ENCODE peak calls at places on chromosome 5, in six cellular contexts. X is progenitor cell of endocrine pancreas, I is choroid plexus epithelial cell, P is right atrium auricular region, H is fibroblast of the aortic adventitia, A is spleen. O is an unnamed sample.

GRCh38 chr5:136080483-136081180 is 51.8 kb downstream of the TGFBI start:
- DNase-seq in X (peak), I (peak), P (peak), H (peak), A (peak), O (no peak)

GRCh38 chr5:4212981-4213819 is 617.6 kb downstream of the IRX1 start:
- DNase-seq in X (no peak), I (no peak), P (no peak), H (no peak), A (no peak), O (no peak)

GRCh38 chr5:100900142-100900795 is 2.8 kb downstream of the ST8SIA4 start:
- DNase-seq in X (no peak), I (peak), P (no peak), H (peak), A (peak), O (no peak)

GRCh38 chr5:93252165-93252564 is 328.9 kb downstream of the NR2F1-AS1 start:
- DNase-seq in X (no peak), I (peak), P (no peak), H (no peak), A (no peak), O (no peak)

GRCh38 chr5:146588331-146588730 is 72.3 kb upstream of the GPR151 start:
- DNase-seq in X (no peak), I (no peak), P (no peak), H (peak), A (no peak), O (no peak)

GRCh38 chr5:176883700-176884570 is 15.2 kb downstream of the HK3 start:
- DNase-seq in X (no peak), I (no peak), P (no peak), H (no peak), A (peak), O (no peak)

GRCh38 chr5:132066871-132067270 is 6.4 kb downstream of the IL3 start:
- DNase-seq in X (no peak), I (no peak), P (no peak), H (no peak), A (peak), O (peak)

GRCh38 chr5:85604378-85604777 is 1013.4 kb upstream of the COX7C start:
- DNase-seq in X (no peak), I (no peak), P (no peak), H (no peak), A (no peak), O (no peak)

GRCh38 chr5:59525957-59526356 is 367.6 kb downstream of the PDE4D start:
- DNase-seq in X (no peak), I (peak), P (no peak), H (no peak), A (no peak), O (no peak)

GRCh38 chr5:150159741-150160179 is 4.1 kb upstream of the PDGFRB start:
- DNase-seq in X (no peak), I (peak), P (peak), H (peak), A (no peak), O (no peak)

GRCh38 chr5:33806736-33807442 is 84.9 kb downstream of the ADAMTS12 start:
- DNase-seq in X (no peak), I (peak), P (no peak), H (peak), A (no peak), O (no peak)

GRCh38 chr5:33824516-33825195 is 67.1 kb downstream of the ADAMTS12 start:
- DNase-seq in X (no peak), I (peak), P (no peak), H (peak), A (no peak), O (no peak)

GRCh38 chr5:37840036-37840909 is at the start of gene GDNF:
- DNase-seq in X (peak), I (peak), P (no peak), H (peak), A (no peak), O (no peak)

GRCh38 chr5:92599217-92599810 is 981.7 kb downstream of the NR2F1-AS1 start:
- DNase-seq in X (no peak), I (no peak), P (no peak), H (peak), A (no peak), O (no peak)

GRCh38 chr5:61001647-61002046 is 56.6 kb downstream of the NDUFAF2 start:
- DNase-seq in X (no peak), I (no peak), P (no peak), H (no peak), A (no peak), O (no peak)

GRCh38 chr5:31844615-31845345 is 205.8 kb downstream of the PDZD2 start:
- DNase-seq in X (no peak), I (no peak), P (no peak), H (no peak), A (no peak), O (no peak)

GRCh38 chr5:32047056-32047455 is 127.1 kb downstream of the GOLPH3 start:
- DNase-seq in X (no peak), I (no peak), P (no peak), H (peak), A (no peak), O (no peak)

GRCh38 chr5:61673007-61673735 is 341.1 kb downstream of the ZSWIM6 start:
- DNase-seq in X (no peak), I (peak), P (no peak), H (peak), A (no peak), O (no peak)

GRCh38 chr5:6729400-6730310 is 16.4 kb downstream of the TENT4A start:
- DNase-seq in X (no peak), I (no peak), P (no peak), H (no peak), A (peak), O (no peak)

GRCh38 chr5:6728795-6729183 is 15.6 kb downstream of the TENT4A start:
- DNase-seq in X (no peak), I (no peak), P (no peak), H (no peak), A (no peak), O (no peak)

GRCh38 chr5:6727231-6727630 is 14.0 kb downstream of the TENT4A start:
- DNase-seq in X (no peak), I (no peak), P (no peak), H (no peak), A (no peak), O (no peak)

GRCh38 chr5:6726006-6726405 is 12.8 kb downstream of the TENT4A start:
- DNase-seq in X (no peak), I (no peak), P (no peak), H (no peak), A (no peak), O (no peak)

DNA sequence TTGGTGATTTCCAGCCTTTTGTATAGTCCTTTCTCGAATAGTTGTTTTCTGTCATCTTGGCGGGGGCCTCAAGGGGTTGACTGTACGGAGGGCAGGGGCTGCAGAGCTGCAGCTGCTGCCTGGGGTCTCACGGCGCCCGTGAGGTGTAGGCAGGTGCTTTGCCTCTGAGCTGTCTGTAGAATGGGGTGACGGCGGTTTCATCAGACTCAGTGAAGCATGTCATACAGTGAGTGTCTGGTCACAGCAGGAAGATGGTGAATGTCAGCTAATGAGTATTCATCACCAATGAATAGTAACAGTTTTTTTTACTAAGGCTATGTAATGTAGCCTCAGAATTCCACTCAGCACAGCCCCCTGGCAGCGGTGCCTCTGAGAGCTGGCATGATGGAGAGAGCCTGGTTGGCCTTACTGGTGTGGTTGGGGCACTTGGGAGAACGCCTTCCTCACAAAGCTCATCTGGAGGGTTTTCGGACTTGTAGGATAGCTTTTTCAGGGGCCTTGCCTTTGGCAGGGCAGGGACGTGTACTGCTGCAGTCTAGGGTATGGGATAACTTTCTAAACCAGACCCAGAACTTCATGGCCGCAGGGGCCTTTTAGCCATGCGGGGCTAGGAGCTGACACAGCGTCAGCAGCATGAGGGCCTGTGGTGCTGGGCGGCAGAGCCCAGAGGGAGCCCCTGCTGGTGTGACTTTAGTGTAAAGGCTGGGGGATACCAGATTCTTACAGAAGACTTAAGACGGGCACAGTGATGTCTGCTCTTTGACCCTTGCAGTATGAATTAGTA is 15.0 kb downstream of the TENT4A start:
- DNase-seq in X (no peak), I (no peak), P (no peak), H (no peak), A (no peak), O (no peak)
- TF ChIP-seq CTCF in X (no peak), I (no peak), P (no peak), H (no peak), A (no peak), O (no peak)

DNA sequence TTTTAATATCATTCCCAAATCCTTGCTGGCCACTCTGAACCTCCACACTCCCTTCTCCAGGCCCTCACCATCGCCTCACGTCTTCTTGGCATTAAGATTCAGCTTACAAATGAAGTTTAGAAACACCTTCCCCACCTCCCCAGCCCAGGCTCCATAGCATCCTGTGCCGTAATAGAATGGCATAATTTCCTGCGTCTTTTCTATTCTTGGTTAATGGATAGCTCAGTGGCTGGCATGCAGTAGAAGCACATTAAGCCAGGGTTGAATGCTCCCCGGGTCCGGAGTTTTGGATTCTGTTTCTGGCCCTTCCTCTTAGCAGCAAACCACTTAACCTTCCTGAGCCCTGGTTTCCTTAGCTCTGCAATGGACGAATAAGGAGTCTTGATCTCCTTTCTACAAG is 13.8 kb downstream of the WWC1 start:
- DNase-seq in X (no peak), I (no peak), P (no peak), H (no peak), A (no peak), O (no peak)
- TF ChIP-seq CTCF in X (no peak), I (no peak), P (no peak), H (no peak), A (no peak), O (no peak)

DNA sequence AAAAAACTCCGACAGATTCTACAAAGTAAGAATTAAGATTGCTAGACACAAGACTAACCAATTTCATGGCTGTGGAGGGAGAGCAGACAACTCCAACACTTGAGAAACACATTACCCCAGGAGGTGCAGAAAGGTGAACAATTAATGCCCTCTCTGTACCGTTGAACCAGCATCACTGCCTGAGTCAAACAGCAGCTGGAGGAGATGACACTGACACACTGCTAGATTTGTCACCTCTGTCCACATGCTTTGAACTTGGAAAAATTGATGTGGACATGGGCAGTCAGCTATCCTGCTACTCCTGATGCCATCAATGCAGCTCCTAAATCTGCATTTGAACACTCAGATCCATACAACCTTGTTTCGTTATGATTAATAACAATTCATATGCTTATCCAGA is 51.7 kb downstream of the GPBP1 start:
- DNase-seq in X (no peak), I (no peak), P (no peak), H (no peak), A (no peak), O (no peak)
- TF ChIP-seq CTCF in X (no peak), I (no peak), P (no peak), H (no peak), A (no peak), O (no peak)

GRCh38 chr5:120473332-120473731 is 9.2 kb downstream of the PRR16 start:
- DNase-seq in X (no peak), I (peak), P (no peak), H (no peak), A (no peak), O (no peak)
- TF ChIP-seq CTCF in X (no peak), I (peak), P (no peak), H (no peak), A (no peak), O (peak)